ENCODE peak calls at places on chromosomes 4 and X, in four cellular contexts. I, B, U and C are unnamed samples.

GRCh38 chrX:25853002-25853479 is 285.1 kb upstream of the MAGEB18 start:
- DNase-seq in I (no peak), B (no peak), U (no peak), C (no peak)

GRCh38 chr4:163384434-163384833 is 40.7 kb downstream of the NPY5R start:
- DNase-seq in I (no peak), B (no peak), U (no peak), C (no peak)

GRCh38 chr4:15233626-15234025 is 194.2 kb upstream of the C1QTNF7 start:
- DNase-seq in I (no peak), B (no peak), U (no peak), C (no peak)

GRCh38 chr4:41185614-41186609 is 28.4 kb downstream of the APBB2 start:
- DNase-seq in I (no peak), B (no peak), U (no peak), C (no peak)

GRCh38 chr4:111836601-111837000 is 308.7 kb upstream of the FAM241A start:
- DNase-seq in I (no peak), B (no peak), U (no peak), C (no peak)

GRCh38 chrX:23901805-23902204 is 5.9 kb downstream of the APOO start:
- DNase-seq in I (no peak), B (no peak), U (peak; percentile 91), C (peak; percentile 18)

GRCh38 chr4:165440415-165440882 is 61.6 kb downstream of the CPE start:
- DNase-seq in I (no peak), B (no peak), U (no peak), C (no peak)

GRCh38 chr4:163548481-163549243 is 54.2 kb downstream of the TMA16 start:
- DNase-seq in I (no peak), B (no peak), U (peak; percentile 59), C (no peak)

GRCh38 chr4:152245706-152246105 is 290.2 kb downstream of the FBXW7 start:
- DNase-seq in I (no peak), B (no peak), U (no peak), C (no peak)

GRCh38 chr4:10259976-10260375 is 143.4 kb upstream of the WDR1 start:
- DNase-seq in I (no peak), B (no peak), U (no peak), C (no peak)

GRCh38 chrX:48467331-48467761 is 2.7 kb downstream of the SLC38A5 start:
- DNase-seq in I (no peak), B (no peak), U (no peak), C (no peak)

GRCh38 chr4:5979981-5980380 is 38.2 kb downstream of the C4orf50 start:
- DNase-seq in I (no peak), B (no peak), U (peak; percentile 37), C (no peak)

GRCh38 chr4:169952236-169953088 is 73.7 kb downstream of the MFAP3L start:
- DNase-seq in I (no peak), B (peak; percentile 25), U (peak; percentile 67), C (peak; percentile 6)

GRCh38 chr4:147488551-147488950 is 7.7 kb downstream of the EDNRA start:
- DNase-seq in I (no peak), B (no peak), U (no peak), C (no peak)

GRCh38 chr4:99591757-99592156 is 17.1 kb downstream of the MTTP start:
- DNase-seq in I (no peak), B (no peak), U (no peak), C (no peak)

GRCh38 chrX:40644821-40645358 is 2.5 kb downstream of the CXorf38 start:
- DNase-seq in I (no peak), B (no peak), U (peak; percentile 74), C (peak; percentile 54)

GRCh38 chr4:4677825-4678522 is 136.1 kb upstream of the STX18 start:
- DNase-seq in I (no peak), B (no peak), U (peak; percentile 75), C (no peak)

GRCh38 chrX:15714529-15714928 is 23.5 kb upstream of the CA5B start:
- DNase-seq in I (no peak), B (no peak), U (no peak), C (no peak)

GRCh38 chrX:77415161-77415560 is 32.0 kb upstream of the FGF16 start:
- DNase-seq in I (no peak), B (no peak), U (peak; percentile 9), C (no peak)

GRCh38 chrX:11899091-11899490 is 141.1 kb downstream of the MSL3 start:
- DNase-seq in I (no peak), B (no peak), U (no peak), C (no peak)

GRCh38 chr4:38803833-38804653 is 548 bp downstream of the TLR1 start:
- DNase-seq in I (no peak), B (peak; percentile 87), U (peak; percentile 20), C (peak; percentile 83)

GRCh38 chr4:38949416-38950051 is 81.9 kb downstream of the FAM114A1 start:
- DNase-seq in I (no peak), B (no peak), U (no peak), C (no peak)

GRCh38 chr4:165814256-165815010 is 58.6 kb upstream of the TLL1 start:
- DNase-seq in I (no peak), B (no peak), U (no peak), C (no peak)

GRCh38 chr4:169062861-169063197 is 52.8 kb upstream of the CBR4 start:
- DNase-seq in I (no peak), B (no peak), U (no peak), C (no peak)

GRCh38 chr4:148059617-148060180 is 327.8 kb downstream of the ARHGAP10 start:
- DNase-seq in I (no peak), B (no peak), U (no peak), C (no peak)

GRCh38 chr4:6992728-6993655 is 50.2 kb upstream of the TADA2B start:
- DNase-seq in I (no peak), B (no peak), U (no peak), C (no peak)

GRCh38 chr4:7041851-7042696 is 1.1 kb upstream of the TADA2B start:
- DNase-seq in I (peak; percentile 93), B (no peak), U (peak; percentile 86), C (no peak)

GRCh38 chr4:57148831-57149230 is 38.6 kb upstream of the IGFBP7 start:
- DNase-seq in I (no peak), B (no peak), U (no peak), C (no peak)

GRCh38 chr4:184007891-184008290 is 102.8 kb downstream of the STOX2 start:
- DNase-seq in I (no peak), B (no peak), U (no peak), C (no peak)

GRCh38 chr4:25100710-25101109 is 59.5 kb downstream of the SEPSECS start:
- DNase-seq in I (no peak), B (no peak), U (no peak), C (no peak)

GRCh38 chr4:55253911-55254593 is 92.0 kb upstream of the SRD5A3 start:
- DNase-seq in I (no peak), B (no peak), U (no peak), C (no peak)

GRCh38 chr4:94442251-94442650 is 9.5 kb upstream of the PDLIM5 start:
- DNase-seq in I (no peak), B (no peak), U (no peak), C (no peak)

GRCh38 chrX:129510331-129510730 is 13.0 kb downstream of the SMARCA1 start:
- DNase-seq in I (no peak), B (no peak), U (no peak), C (no peak)

GRCh38 chr4:23934223-23934622 is 44.4 kb upstream of the PPARGC1A start:
- DNase-seq in I (no peak), B (no peak), U (peak; percentile 11), C (no peak)

GRCh38 chr4:23930750-23931488 is 41.1 kb upstream of the PPARGC1A start:
- DNase-seq in I (no peak), B (no peak), U (no peak), C (no peak)

GRCh38 chr4:23931489-23931830 is 41.6 kb upstream of the PPARGC1A start:
- DNase-seq in I (no peak), B (no peak), U (no peak), C (no peak)

GRCh38 chr4:23932935-23933334 is 43.1 kb upstream of the PPARGC1A start:
- DNase-seq in I (no peak), B (no peak), U (no peak), C (no peak)

GRCh38 chr4:23932186-23932585 is 42.3 kb upstream of the PPARGC1A start:
- DNase-seq in I (no peak), B (no peak), U (no peak), C (no peak)
- TF ChIP-seq CTCF in I (no peak), B (no peak), U (no peak), C (no peak)

DNA sequence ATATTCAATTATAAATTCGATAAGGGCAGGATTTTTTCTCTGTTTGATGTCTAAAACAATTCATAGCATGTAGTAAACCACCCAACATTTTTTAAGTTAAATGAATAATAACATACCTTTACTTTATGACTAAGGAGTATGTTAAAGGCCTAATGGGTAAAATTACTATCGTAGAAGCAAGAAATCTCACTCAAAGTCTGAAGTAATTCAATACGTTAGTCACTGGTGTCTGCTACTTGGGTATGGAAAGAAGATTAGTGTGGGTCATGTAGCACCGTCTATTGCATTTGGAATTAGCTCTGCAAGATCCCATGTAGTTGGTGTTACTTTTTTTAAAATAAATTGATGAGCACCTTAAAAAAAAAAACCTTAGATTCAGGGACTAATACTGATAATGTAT is 374.5 kb downstream of the GRID2 start:
- DNase-seq in I (no peak), B (no peak), U (no peak), C (no peak)
- H3K4me3 ChIP-seq in I (no peak overlapping the region), B (no peak overlapping the region), U (no peak overlapping the region), C (no peak overlapping the region)

GRCh38 chr4:123250843-123251242 is 145.8 kb upstream of the SPRY1 start:
- DNase-seq in I (no peak), B (no peak), U (no peak), C (no peak)

GRCh38 chr4:123248260-123248659 is 148.3 kb upstream of the SPRY1 start:
- DNase-seq in I (no peak), B (no peak), U (no peak), C (no peak)

GRCh38 chr4:123249821-123250220 is 146.8 kb upstream of the SPRY1 start:
- DNase-seq in I (no peak), B (no peak), U (no peak), C (no peak)

GRCh38 chr4:123244233-123244632 is 152.4 kb upstream of the SPRY1 start:
- DNase-seq in I (no peak), B (no peak), U (peak; percentile 7), C (no peak)

GRCh38 chr4:123246085-123246484 is 150.5 kb upstream of the SPRY1 start:
- DNase-seq in I (no peak), B (no peak), U (no peak), C (no peak)
- TF ChIP-seq CTCF in I (no peak), B (no peak), U (no peak), C (no peak)

GRCh38 chrX:57595381-57595811 is 3.6 kb downstream of the ZXDB start:
- DNase-seq in I (no peak), B (no peak), U (no peak), C (no peak)

DNA sequence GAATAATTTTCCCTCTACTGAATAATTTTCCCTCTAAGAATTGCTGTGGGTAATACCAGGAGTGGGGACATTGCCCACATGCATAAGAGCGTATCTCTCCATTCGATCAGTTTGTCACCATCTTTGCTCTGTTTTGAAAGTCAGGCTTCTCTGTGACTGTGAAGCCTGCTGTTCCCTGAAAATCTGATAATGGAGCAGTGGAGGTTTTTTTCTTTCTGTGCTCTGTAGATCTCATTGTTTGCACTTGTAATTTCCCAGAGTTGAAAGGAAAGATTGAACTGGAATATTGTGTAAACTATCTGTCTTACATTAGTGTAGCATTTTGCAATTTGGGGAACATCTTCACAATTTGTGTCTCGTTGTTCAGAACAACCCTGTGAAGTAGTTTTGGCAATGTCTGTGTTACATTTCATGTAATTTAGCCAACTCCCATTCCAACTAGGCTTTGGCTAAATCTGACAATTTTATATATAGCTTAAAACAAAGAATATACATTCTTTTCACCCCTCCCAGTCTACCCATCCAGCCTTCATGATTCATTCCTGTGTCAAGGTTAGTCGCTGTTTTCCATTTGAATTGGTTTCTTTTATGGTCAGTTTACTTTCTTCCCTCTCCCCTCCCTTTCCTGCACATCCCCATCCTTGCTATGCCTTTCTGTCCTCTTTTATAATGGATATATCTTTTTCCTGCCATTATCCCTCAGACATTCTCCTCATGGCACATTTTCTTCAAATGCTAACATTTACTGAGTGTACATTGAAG is 4.5 kb downstream of the ZXDB start:
- DNase-seq in I (no peak), B (no peak), U (no peak), C (no peak)
- H3K4me3 ChIP-seq in I (no peak overlapping the region), B (no peak overlapping the region), U (peak overlapping the region; percentile 28), C (peak overlapping the region; percentile 5)